ENCODE peak calls at places on chromosomes 5 and 9, in seven cellular contexts. One of them, this sample, is unnamed.
A peak's percentile ranks its signal among the peaks of the same experiment; 100 is the strongest.

GRCh38 chr9:2771661-2772060 is 54.4 kb downstream of the KCNV2 start:
- DNase-seq in heart right ventricle: no peak
- DNase-seq in A549: no peak
- DNase-seq in mammary epithelial cell: no peak
- DNase-seq in astrocyte: no peak
- DNase-seq in GM23338: no peak
- DNase-seq in CD8-positive, alpha-beta memory T cell: no peak
- DNase-seq in this sample: no peak

GRCh38 chr5:103436661-103437060 is 125.9 kb downstream of the NUDT12 start:
- DNase-seq in heart right ventricle: no peak
- DNase-seq in A549: no peak
- DNase-seq in mammary epithelial cell: no peak
- DNase-seq in astrocyte: no peak
- DNase-seq in GM23338: no peak
- DNase-seq in CD8-positive, alpha-beta memory T cell: no peak
- DNase-seq in this sample: no peak

GRCh38 chr5:112862085-112862484 is 998 bp downstream of the SRP19 start:
- DNase-seq in heart right ventricle: no peak
- DNase-seq in A549: no peak
- DNase-seq in mammary epithelial cell: peak; percentile 14
- DNase-seq in astrocyte: no peak
- DNase-seq in GM23338: peak; percentile 27
- DNase-seq in CD8-positive, alpha-beta memory T cell: no peak
- DNase-seq in this sample: no peak

GRCh38 chr9:105908069-105908468 is 213.7 kb downstream of the TMEM38B start:
- DNase-seq in heart right ventricle: no peak
- DNase-seq in A549: no peak
- DNase-seq in mammary epithelial cell: peak; percentile 62
- DNase-seq in astrocyte: no peak
- DNase-seq in GM23338: no peak
- DNase-seq in CD8-positive, alpha-beta memory T cell: no peak
- DNase-seq in this sample: no peak

GRCh38 chr5:71737931-71738539 is 19.0 kb downstream of the CARTPT start:
- DNase-seq in heart right ventricle: no peak
- DNase-seq in A549: no peak
- DNase-seq in mammary epithelial cell: no peak
- DNase-seq in astrocyte: no peak
- DNase-seq in GM23338: no peak
- DNase-seq in CD8-positive, alpha-beta memory T cell: no peak
- DNase-seq in this sample: no peak

GRCh38 chr5:170306381-170306790 is 8.8 kb upstream of the LCP2 start:
- DNase-seq in heart right ventricle: peak; percentile 72
- DNase-seq in A549: peak; percentile 12
- DNase-seq in mammary epithelial cell: peak; percentile 4
- DNase-seq in astrocyte: peak; percentile 20
- DNase-seq in GM23338: no peak
- DNase-seq in CD8-positive, alpha-beta memory T cell: no peak
- DNase-seq in this sample: peak; percentile 86

GRCh38 chr9:87179556-87180340 is 232.4 kb upstream of the GAS1 start:
- DNase-seq in heart right ventricle: no peak
- DNase-seq in A549: no peak
- DNase-seq in mammary epithelial cell: peak; percentile 86
- DNase-seq in astrocyte: peak; percentile 17
- DNase-seq in GM23338: no peak
- DNase-seq in CD8-positive, alpha-beta memory T cell: no peak
- DNase-seq in this sample: no peak

GRCh38 chr5:169934990-169935389 is 45.3 kb downstream of the INSYN2B start:
- DNase-seq in heart right ventricle: no peak
- DNase-seq in A549: no peak
- DNase-seq in mammary epithelial cell: no peak
- DNase-seq in astrocyte: peak; percentile 29
- DNase-seq in GM23338: no peak
- DNase-seq in CD8-positive, alpha-beta memory T cell: no peak
- DNase-seq in this sample: no peak

GRCh38 chr5:84885479-84886258 is 501.0 kb upstream of the EDIL3 start:
- DNase-seq in heart right ventricle: peak; percentile 42
- DNase-seq in A549: peak; percentile 5
- DNase-seq in mammary epithelial cell: peak; percentile 35
- DNase-seq in astrocyte: peak; percentile 93
- DNase-seq in GM23338: no peak
- DNase-seq in CD8-positive, alpha-beta memory T cell: no peak
- DNase-seq in this sample: no peak

GRCh38 chr9:124776952-124777645 is at the start of gene OLFML2A:
- DNase-seq in heart right ventricle: no peak
- DNase-seq in A549: peak; percentile 41
- DNase-seq in mammary epithelial cell: no peak
- DNase-seq in astrocyte: no peak
- DNase-seq in GM23338: peak; percentile 74
- DNase-seq in CD8-positive, alpha-beta memory T cell: peak; percentile 53
- DNase-seq in this sample: peak; percentile 79

GRCh38 chr5:154288145-154288544 is 97.6 kb downstream of the GALNT10 start:
- DNase-seq in heart right ventricle: no peak
- DNase-seq in A549: no peak
- DNase-seq in mammary epithelial cell: no peak
- DNase-seq in astrocyte: peak; percentile 87
- DNase-seq in GM23338: peak; percentile 17
- DNase-seq in CD8-positive, alpha-beta memory T cell: no peak
- DNase-seq in this sample: no peak

GRCh38 chr5:80852331-80853245 is 107.6 kb upstream of the RASGRF2 start:
- DNase-seq in heart right ventricle: no peak
- DNase-seq in A549: no peak
- DNase-seq in mammary epithelial cell: no peak
- DNase-seq in astrocyte: peak; percentile 15
- DNase-seq in GM23338: no peak
- DNase-seq in CD8-positive, alpha-beta memory T cell: no peak
- DNase-seq in this sample: no peak

GRCh38 chr5:73718762-73719161 is 92.8 kb downstream of the ARHGEF28 start:
- DNase-seq in heart right ventricle: no peak
- DNase-seq in A549: no peak
- DNase-seq in mammary epithelial cell: no peak
- DNase-seq in astrocyte: no peak
- DNase-seq in GM23338: no peak
- DNase-seq in CD8-positive, alpha-beta memory T cell: no peak
- DNase-seq in this sample: no peak

GRCh38 chr9:128885798-128886197 is 3.9 kb downstream of the LRRC8A start:
- DNase-seq in heart right ventricle: no peak
- DNase-seq in A549: no peak
- DNase-seq in mammary epithelial cell: no peak
- DNase-seq in astrocyte: no peak
- DNase-seq in GM23338: no peak
- DNase-seq in CD8-positive, alpha-beta memory T cell: no peak
- DNase-seq in this sample: no peak

GRCh38 chr5:94240616-94241287 is 377.7 kb downstream of the KIAA0825 start:
- DNase-seq in heart right ventricle: no peak
- DNase-seq in A549: no peak
- DNase-seq in mammary epithelial cell: no peak
- DNase-seq in astrocyte: peak; percentile 86
- DNase-seq in GM23338: no peak
- DNase-seq in CD8-positive, alpha-beta memory T cell: no peak
- DNase-seq in this sample: no peak

GRCh38 chr5:31664566-31664965 is 25.6 kb downstream of the PDZD2 start:
- DNase-seq in heart right ventricle: no peak
- DNase-seq in A549: peak; percentile 74
- DNase-seq in mammary epithelial cell: peak; percentile 41
- DNase-seq in astrocyte: peak; percentile 61
- DNase-seq in GM23338: peak; percentile 86
- DNase-seq in CD8-positive, alpha-beta memory T cell: no peak
- DNase-seq in this sample: no peak

GRCh38 chr5:43567967-43568366 is 11.1 kb upstream of the PAIP1 start:
- DNase-seq in heart right ventricle: no peak
- DNase-seq in A549: no peak
- DNase-seq in mammary epithelial cell: no peak
- DNase-seq in astrocyte: no peak
- DNase-seq in GM23338: no peak
- DNase-seq in CD8-positive, alpha-beta memory T cell: no peak
- DNase-seq in this sample: no peak

GRCh38 chr5:175693746-175694145 is 35.9 kb downstream of the HRH2 start:
- DNase-seq in heart right ventricle: no peak
- DNase-seq in A549: no peak
- DNase-seq in mammary epithelial cell: no peak
- DNase-seq in astrocyte: no peak
- DNase-seq in GM23338: no peak
- DNase-seq in CD8-positive, alpha-beta memory T cell: no peak
- DNase-seq in this sample: peak; percentile 37
- H3K4me1 ChIP-seq in heart right ventricle: peaks cover 30% of the 10 kb centered on the region
- H3K4me1 ChIP-seq in A549: no peaks in the 10 kb centered on the region
- H3K4me1 ChIP-seq in mammary epithelial cell: no peaks in the 10 kb centered on the region
- H3K4me1 ChIP-seq in astrocyte: no peaks in the 10 kb centered on the region
- H3K4me1 ChIP-seq in GM23338: peaks cover 22% of the 10 kb centered on the region
- H3K4me1 ChIP-seq in CD8-positive, alpha-beta memory T cell: peaks cover 24% of the 10 kb centered on the region
- H3K4me1 ChIP-seq in this sample: no peaks in the 10 kb centered on the region

GRCh38 chr5:149356391-149356790 is 1.5 kb upstream of the PCYOX1L start:
- DNase-seq in heart right ventricle: no peak
- DNase-seq in A549: no peak
- DNase-seq in mammary epithelial cell: peak; percentile 38
- DNase-seq in astrocyte: no peak
- DNase-seq in GM23338: no peak
- DNase-seq in CD8-positive, alpha-beta memory T cell: no peak
- DNase-seq in this sample: no peak

GRCh38 chr5:149360262-149360661 is 2.4 kb downstream of the PCYOX1L start:
- DNase-seq in heart right ventricle: no peak
- DNase-seq in A549: no peak
- DNase-seq in mammary epithelial cell: no peak
- DNase-seq in astrocyte: no peak
- DNase-seq in GM23338: no peak
- DNase-seq in CD8-positive, alpha-beta memory T cell: no peak
- DNase-seq in this sample: no peak

GRCh38 chr5:149357370-149358293 is at the start of gene PCYOX1L:
- DNase-seq in heart right ventricle: peak; percentile 96
- DNase-seq in A549: peak; percentile 94
- DNase-seq in mammary epithelial cell: peak; percentile 97
- DNase-seq in astrocyte: peak; percentile 89
- DNase-seq in GM23338: peak; percentile 98
- DNase-seq in CD8-positive, alpha-beta memory T cell: peak; percentile 95
- DNase-seq in this sample: peak; percentile 97

GRCh38 chr5:149358818-149359217 is 972 bp downstream of the PCYOX1L start:
- DNase-seq in heart right ventricle: no peak
- DNase-seq in A549: no peak
- DNase-seq in mammary epithelial cell: no peak
- DNase-seq in astrocyte: no peak
- DNase-seq in GM23338: no peak
- DNase-seq in CD8-positive, alpha-beta memory T cell: no peak
- DNase-seq in this sample: no peak

DNA sequence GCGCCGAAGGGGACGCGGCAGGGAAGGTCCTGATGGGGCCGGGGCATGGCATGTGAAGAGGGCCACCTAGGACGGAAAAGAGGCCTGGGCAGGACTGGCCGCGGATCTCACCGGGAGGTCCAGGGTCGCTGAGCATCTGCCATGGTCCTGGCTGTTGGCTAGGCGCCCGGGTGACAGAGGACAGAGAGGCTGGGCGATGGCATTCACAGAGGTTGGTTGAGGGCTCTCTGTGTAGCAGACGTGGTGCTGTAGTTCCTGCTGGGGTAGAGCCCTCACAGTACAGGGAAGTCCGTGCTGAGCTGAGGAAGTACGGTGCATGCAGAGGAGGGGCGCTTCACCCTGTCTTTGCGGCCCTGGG is 427 bp downstream of the PCYOX1L start:
- DNase-seq in heart right ventricle: peak; percentile 41
- DNase-seq in A549: no peak
- DNase-seq in mammary epithelial cell: no peak
- DNase-seq in astrocyte: no peak
- DNase-seq in GM23338: peak; percentile 29
- DNase-seq in CD8-positive, alpha-beta memory T cell: peak; percentile 59
- DNase-seq in this sample: no peak
- H3K27ac ChIP-seq in heart right ventricle: peak overlapping the region; percentile 73
- H3K27ac ChIP-seq in A549: peak overlapping the region; percentile 90
- H3K27ac ChIP-seq in mammary epithelial cell: no peak overlapping the region
- H3K27ac ChIP-seq in astrocyte: peak overlapping the region; percentile 38
- H3K27ac ChIP-seq in GM23338: no peak overlapping the region
- H3K27ac ChIP-seq in CD8-positive, alpha-beta memory T cell: peak overlapping the region; percentile 66
- H3K27ac ChIP-seq in this sample: no peak overlapping the region

GRCh38 chr5:159061186-159061796 is 38.4 kb downstream of the EBF1 start:
- DNase-seq in heart right ventricle: peak; percentile 64
- DNase-seq in A549: no peak
- DNase-seq in mammary epithelial cell: no peak
- DNase-seq in astrocyte: peak; percentile 77
- DNase-seq in GM23338: no peak
- DNase-seq in CD8-positive, alpha-beta memory T cell: no peak
- DNase-seq in this sample: peak; percentile 92

GRCh38 chr5:159058928-159059636 is 40.6 kb downstream of the EBF1 start:
- DNase-seq in heart right ventricle: no peak
- DNase-seq in A549: no peak
- DNase-seq in mammary epithelial cell: no peak
- DNase-seq in astrocyte: no peak
- DNase-seq in GM23338: no peak
- DNase-seq in CD8-positive, alpha-beta memory T cell: no peak
- DNase-seq in this sample: no peak

GRCh38 chr5:159059722-159060121 is 40.0 kb downstream of the EBF1 start:
- DNase-seq in heart right ventricle: no peak
- DNase-seq in A549: no peak
- DNase-seq in mammary epithelial cell: no peak
- DNase-seq in astrocyte: no peak
- DNase-seq in GM23338: no peak
- DNase-seq in CD8-positive, alpha-beta memory T cell: no peak
- DNase-seq in this sample: no peak

GRCh38 chr5:159057426-159057825 is 42.3 kb downstream of the EBF1 start:
- DNase-seq in heart right ventricle: no peak
- DNase-seq in A549: no peak
- DNase-seq in mammary epithelial cell: no peak
- DNase-seq in astrocyte: no peak
- DNase-seq in GM23338: no peak
- DNase-seq in CD8-positive, alpha-beta memory T cell: no peak
- DNase-seq in this sample: no peak

DNA sequence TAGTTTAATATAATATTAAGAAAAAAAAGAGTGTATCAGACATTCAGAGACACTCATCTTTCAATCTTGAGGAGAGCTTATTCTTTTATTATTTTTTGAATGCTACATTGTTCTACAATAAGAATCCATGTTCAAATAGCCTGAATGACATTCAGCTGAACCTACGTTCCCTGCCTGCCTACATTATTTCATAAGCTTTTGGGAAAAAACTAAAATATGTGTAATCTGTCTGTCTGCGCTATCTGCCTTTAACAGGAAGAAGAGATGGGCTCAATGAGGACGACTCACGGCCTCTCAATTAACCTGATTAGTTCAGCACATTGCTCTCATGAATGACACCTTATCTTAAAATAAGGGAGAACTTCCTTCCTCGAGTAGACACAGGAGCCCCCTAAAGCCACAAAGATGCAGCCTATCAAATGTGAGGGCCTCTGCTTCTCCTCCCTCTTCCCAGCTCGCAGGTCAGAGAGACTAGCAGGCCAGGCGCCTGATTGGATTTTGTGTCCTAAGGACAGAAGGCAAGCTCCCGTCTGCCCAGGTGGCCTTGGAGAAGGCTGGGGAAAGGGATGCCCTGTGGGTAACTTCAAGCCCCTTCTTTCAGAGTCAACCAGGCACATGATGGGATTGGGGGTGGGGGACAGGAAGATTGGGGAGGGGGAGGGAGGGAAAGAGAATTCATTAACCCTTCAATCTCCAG is 37.7 kb downstream of the EBF1 start:
- DNase-seq in heart right ventricle: no peak
- DNase-seq in A549: no peak
- DNase-seq in mammary epithelial cell: no peak
- DNase-seq in astrocyte: no peak
- DNase-seq in GM23338: peak; percentile 65
- DNase-seq in CD8-positive, alpha-beta memory T cell: no peak
- DNase-seq in this sample: no peak
- H3K4me3 ChIP-seq in heart right ventricle: peak overlapping the region; percentile 31
- H3K4me3 ChIP-seq in A549: no peak overlapping the region
- H3K4me3 ChIP-seq in mammary epithelial cell: no peak overlapping the region
- H3K4me3 ChIP-seq in astrocyte: peak overlapping the region; percentile 45
- H3K4me3 ChIP-seq in GM23338: peak overlapping the region; percentile 29
- H3K4me3 ChIP-seq in CD8-positive, alpha-beta memory T cell: no peak overlapping the region
- H3K4me3 ChIP-seq in this sample: peak overlapping the region; percentile 0

GRCh38 chr5:139639619-139640431 is 8.3 kb upstream of the CXXC5 start:
- DNase-seq in heart right ventricle: no peak
- DNase-seq in A549: no peak
- DNase-seq in mammary epithelial cell: peak; percentile 49
- DNase-seq in astrocyte: no peak
- DNase-seq in GM23338: no peak
- DNase-seq in CD8-positive, alpha-beta memory T cell: peak; percentile 34
- DNase-seq in this sample: peak; percentile 35
- H3K4me1 ChIP-seq in heart right ventricle: peaks cover 41% of the 10 kb centered on the region
- H3K4me1 ChIP-seq in A549: peaks cover 99% of the 10 kb centered on the region
- H3K4me1 ChIP-seq in mammary epithelial cell: peaks cover 30% of the 10 kb centered on the region
- H3K4me1 ChIP-seq in astrocyte: peaks cover 37% of the 10 kb centered on the region
- H3K4me1 ChIP-seq in GM23338: peaks cover 81% of the 10 kb centered on the region
- H3K4me1 ChIP-seq in CD8-positive, alpha-beta memory T cell: peaks cover 36% of the 10 kb centered on the region
- H3K4me1 ChIP-seq in this sample: peaks cover 2% of the 10 kb centered on the region